ENCODE peak calls at places on chromosomes 1 and 21, in nine cellular contexts. One of them, this sample, is unnamed.

GRCh38 chr1:183870351-183871077 is 65.6 kb downstream of the RGL1 start:
- DNase-seq in SIG-M5: no peak
- DNase-seq in GM10248: no peak
- DNase-seq in AG08396: no peak
- DNase-seq in Right ventricle myocardium superior: peak; percentile 79
- DNase-seq in DMS153: no peak
- DNase-seq in hippocampal formation: peak; percentile 40
- DNase-seq in H7: no peak
- DNase-seq in RKO: no peak
- DNase-seq in this sample: no peak

GRCh38 chr1:226604846-226605572 is 56.4 kb downstream of the STUM start:
- DNase-seq in RKO: no peak
- DNase-seq in Right ventricle myocardium superior: no peak
- DNase-seq in SIG-M5: no peak
- DNase-seq in AG08396: no peak
- DNase-seq in hippocampal formation: no peak
- DNase-seq in H7: peak; percentile 45
- DNase-seq in DMS153: no peak
- DNase-seq in GM10248: no peak
- DNase-seq in this sample: no peak

GRCh38 chr21:36522174-36522810 is 42.4 kb upstream of the CLDN14 start:
- DNase-seq in DMS153: no peak
- DNase-seq in RKO: no peak
- DNase-seq in SIG-M5: no peak
- DNase-seq in hippocampal formation: no peak
- DNase-seq in AG08396: no peak
- DNase-seq in Right ventricle myocardium superior: no peak
- DNase-seq in H7: no peak
- DNase-seq in GM10248: no peak
- DNase-seq in this sample: no peak

GRCh38 chr1:88016947-88017346 is 667.1 kb upstream of the PKN2 start:
- DNase-seq in hippocampal formation: no peak
- DNase-seq in Right ventricle myocardium superior: no peak
- DNase-seq in DMS153: no peak
- DNase-seq in H7: no peak
- DNase-seq in GM10248: no peak
- DNase-seq in AG08396: no peak
- DNase-seq in SIG-M5: no peak
- DNase-seq in RKO: no peak
- DNase-seq in this sample: no peak

GRCh38 chr1:13539683-13540082 is 25.9 kb upstream of the LRRC38 start:
- DNase-seq in AG08396: no peak
- DNase-seq in RKO: no peak
- DNase-seq in GM10248: no peak
- DNase-seq in H7: no peak
- DNase-seq in DMS153: no peak
- DNase-seq in Right ventricle myocardium superior: no peak
- DNase-seq in hippocampal formation: no peak
- DNase-seq in SIG-M5: no peak
- DNase-seq in this sample: no peak

GRCh38 chr21:15978158-15978805 is 248.5 kb downstream of the USP25 start:
- DNase-seq in SIG-M5: no peak
- DNase-seq in hippocampal formation: no peak
- DNase-seq in RKO: no peak
- DNase-seq in H7: no peak
- DNase-seq in DMS153: no peak
- DNase-seq in Right ventricle myocardium superior: no peak
- DNase-seq in GM10248: no peak
- DNase-seq in AG08396: no peak
- DNase-seq in this sample: no peak

GRCh38 chr1:154334647-154335350 is 9.5 kb downstream of the ATP8B2 start:
- DNase-seq in GM10248: peak; percentile 90
- DNase-seq in DMS153: peak; percentile 58
- DNase-seq in H7: peak; percentile 90
- DNase-seq in Right ventricle myocardium superior: peak; percentile 91
- DNase-seq in RKO: peak; percentile 85
- DNase-seq in SIG-M5: no peak
- DNase-seq in hippocampal formation: peak; percentile 67
- DNase-seq in AG08396: peak; percentile 84
- DNase-seq in this sample: peak; percentile 90

GRCh38 chr1:116164056-116164889 is 53.1 kb downstream of the MAB21L3 start:
- DNase-seq in hippocampal formation: peak; percentile 16
- DNase-seq in DMS153: peak; percentile 2
- DNase-seq in SIG-M5: no peak
- DNase-seq in H7: no peak
- DNase-seq in RKO: no peak
- DNase-seq in Right ventricle myocardium superior: peak; percentile 81
- DNase-seq in GM10248: no peak
- DNase-seq in AG08396: no peak
- DNase-seq in this sample: no peak

GRCh38 chr1:9195651-9196050 is 38.9 kb upstream of the H6PD start:
- DNase-seq in hippocampal formation: no peak
- DNase-seq in DMS153: no peak
- DNase-seq in Right ventricle myocardium superior: no peak
- DNase-seq in AG08396: no peak
- DNase-seq in GM10248: no peak
- DNase-seq in SIG-M5: no peak
- DNase-seq in RKO: no peak
- DNase-seq in H7: no peak
- DNase-seq in this sample: no peak

GRCh38 chr1:173554541-173555250 is 48.2 kb downstream of the SLC9C2 start:
- DNase-seq in H7: no peak
- DNase-seq in GM10248: no peak
- DNase-seq in DMS153: no peak
- DNase-seq in Right ventricle myocardium superior: no peak
- DNase-seq in hippocampal formation: no peak
- DNase-seq in AG08396: no peak
- DNase-seq in RKO: no peak
- DNase-seq in SIG-M5: no peak
- DNase-seq in this sample: no peak

GRCh38 chr1:111990878-111991760 is 1.7 kb upstream of the KCND3 start:
- DNase-seq in RKO: peak; percentile 64
- DNase-seq in GM10248: peak; percentile 28
- DNase-seq in DMS153: peak; percentile 86
- DNase-seq in SIG-M5: no peak
- DNase-seq in AG08396: peak; percentile 57
- DNase-seq in Right ventricle myocardium superior: peak; percentile 85
- DNase-seq in H7: peak; percentile 76
- DNase-seq in hippocampal formation: peak; percentile 60
- DNase-seq in this sample: no peak

GRCh38 chr1:204684551-204685235 is 845 bp downstream of the LRRN2 start:
- DNase-seq in SIG-M5: no peak
- DNase-seq in DMS153: peak; percentile 27
- DNase-seq in hippocampal formation: no peak
- DNase-seq in AG08396: peak; percentile 36
- DNase-seq in RKO: no peak
- DNase-seq in H7: peak; percentile 88
- DNase-seq in Right ventricle myocardium superior: peak; percentile 43
- DNase-seq in GM10248: no peak
- DNase-seq in this sample: no peak

GRCh38 chr1:181324797-181325616 is 158.3 kb upstream of the CACNA1E start:
- DNase-seq in DMS153: no peak
- DNase-seq in AG08396: no peak
- DNase-seq in hippocampal formation: no peak
- DNase-seq in RKO: peak; percentile 41
- DNase-seq in H7: peak; percentile 22
- DNase-seq in GM10248: no peak
- DNase-seq in SIG-M5: no peak
- DNase-seq in Right ventricle myocardium superior: no peak
- DNase-seq in this sample: no peak

GRCh38 chr1:221748981-221749380 is 7.1 kb upstream of the DUSP10 start:
- DNase-seq in H7: no peak
- DNase-seq in GM10248: no peak
- DNase-seq in AG08396: no peak
- DNase-seq in RKO: no peak
- DNase-seq in hippocampal formation: no peak
- DNase-seq in DMS153: no peak
- DNase-seq in SIG-M5: no peak
- DNase-seq in Right ventricle myocardium superior: no peak
- DNase-seq in this sample: no peak

GRCh38 chr1:155307247-155307740 is 1.4 kb upstream of the FDPS start:
- DNase-seq in H7: peak; percentile 65
- DNase-seq in AG08396: no peak
- DNase-seq in RKO: peak; percentile 73
- DNase-seq in SIG-M5: no peak
- DNase-seq in Right ventricle myocardium superior: no peak
- DNase-seq in DMS153: peak; percentile 21
- DNase-seq in hippocampal formation: no peak
- DNase-seq in GM10248: no peak
- DNase-seq in this sample: no peak

GRCh38 chr1:16970132-16970910 is 10.1 kb downstream of the MFAP2 start:
- DNase-seq in GM10248: no peak
- DNase-seq in RKO: no peak
- DNase-seq in DMS153: no peak
- DNase-seq in Right ventricle myocardium superior: no peak
- DNase-seq in H7: no peak
- DNase-seq in AG08396: no peak
- DNase-seq in SIG-M5: no peak
- DNase-seq in hippocampal formation: no peak
- DNase-seq in this sample: no peak

GRCh38 chr1:64042331-64043100 is 160.9 kb upstream of the UBE2U start:
- DNase-seq in SIG-M5: no peak
- DNase-seq in RKO: no peak
- DNase-seq in H7: no peak
- DNase-seq in GM10248: no peak
- DNase-seq in DMS153: no peak
- DNase-seq in hippocampal formation: peak; percentile 63
- DNase-seq in AG08396: peak; percentile 63
- DNase-seq in Right ventricle myocardium superior: no peak
- DNase-seq in this sample: no peak

GRCh38 chr1:18724001-18724411 is 93.4 kb downstream of the PAX7 start:
- DNase-seq in AG08396: no peak
- DNase-seq in Right ventricle myocardium superior: no peak
- DNase-seq in H7: peak; percentile 81
- DNase-seq in GM10248: no peak
- DNase-seq in DMS153: no peak
- DNase-seq in RKO: no peak
- DNase-seq in hippocampal formation: no peak
- DNase-seq in SIG-M5: no peak
- DNase-seq in this sample: no peak

GRCh38 chr1:246139745-246140182 is 367.3 kb downstream of the SMYD3 start:
- DNase-seq in AG08396: peak; percentile 58
- DNase-seq in SIG-M5: no peak
- DNase-seq in hippocampal formation: no peak
- DNase-seq in GM10248: no peak
- DNase-seq in DMS153: no peak
- DNase-seq in Right ventricle myocardium superior: no peak
- DNase-seq in H7: no peak
- DNase-seq in RKO: peak; percentile 98
- DNase-seq in this sample: no peak